ENCODE peak calls at places on chromosomes 6 and 20, in seven cellular contexts. Y is H1, C is stomach, D is A549, R is ovary, Q is suprapubic skin, J is sigmoid colon. Z is an unnamed sample.

GRCh38 chr6:150528648-150529285 is 70.9 kb upstream of the PLEKHG1 start:
- DNase-seq in Y (peak), C (no peak), D (no peak), R (peak), Q (no peak), J (peak), Z (peak)

GRCh38 chr6:109456710-109457595 is 1.4 kb upstream of the MICAL1 start:
- DNase-seq in Y (no peak), C (peak), D (no peak), R (no peak), Q (no peak), J (peak), Z (peak)

GRCh38 chr6:89597988-89598387 is 40.6 kb downstream of the LYRM2 start:
- DNase-seq in Y (no peak), C (no peak), D (peak), R (no peak), Q (no peak), J (no peak), Z (peak)

GRCh38 chr20:44552950-44553908 is 29.1 kb upstream of the PKIG start:
- DNase-seq in Y (no peak), C (no peak), D (no peak), R (no peak), Q (no peak), J (no peak), Z (no peak)

GRCh38 chr20:38550274-38550673 is 30.7 kb upstream of the ADIG start:
- DNase-seq in Y (no peak), C (no peak), D (peak), R (no peak), Q (no peak), J (no peak), Z (no peak)

GRCh38 chr6:125294925-125295324 is 6.8 kb downstream of the HDDC2 start:
- DNase-seq in Y (no peak), C (peak), D (no peak), R (no peak), Q (no peak), J (no peak), Z (no peak)

GRCh38 chr6:17525637-17526036 is 74.5 kb upstream of the FAM8A1 start:
- DNase-seq in Y (no peak), C (no peak), D (no peak), R (no peak), Q (no peak), J (no peak), Z (no peak)

GRCh38 chr6:133396225-133396624 is 155.1 kb downstream of the EYA4 start:
- DNase-seq in Y (no peak), C (no peak), D (no peak), R (no peak), Q (no peak), J (no peak), Z (no peak)

GRCh38 chr20:31684153-31685003 is 38.3 kb downstream of the BCL2L1 start:
- DNase-seq in Y (no peak), C (no peak), D (no peak), R (no peak), Q (no peak), J (no peak), Z (no peak)

GRCh38 chr6:33195304-33196022 is 3.2 kb upstream of the COL11A2 start:
- DNase-seq in Y (no peak), C (no peak), D (no peak), R (no peak), Q (no peak), J (no peak), Z (no peak)

GRCh38 chr6:159718634-159719033 is 8.7 kb upstream of the WTAP start:
- DNase-seq in Y (no peak), C (no peak), D (no peak), R (no peak), Q (no peak), J (no peak), Z (no peak)

GRCh38 chr6:151014404-151015150 is 149.1 kb downstream of the MTHFD1L start:
- DNase-seq in Y (peak), C (peak), D (peak), R (peak), Q (peak), J (peak), Z (peak)

GRCh38 chr20:14295238-14295637 is 42.2 kb downstream of the FLRT3 start:
- DNase-seq in Y (no peak), C (no peak), D (no peak), R (no peak), Q (no peak), J (no peak), Z (no peak)

GRCh38 chr20:21156266-21156665 is 30.4 kb downstream of the KIZ start:
- DNase-seq in Y (no peak), C (no peak), D (no peak), R (no peak), Q (no peak), J (no peak), Z (no peak)

GRCh38 chr6:84434550-84434949 is 207.1 kb upstream of the CEP162 start:
- DNase-seq in Y (no peak), C (no peak), D (no peak), R (no peak), Q (no peak), J (no peak), Z (no peak)

GRCh38 chr6:163710552-163710951 is 296.0 kb downstream of the QKI start:
- DNase-seq in Y (no peak), C (no peak), D (no peak), R (no peak), Q (no peak), J (no peak), Z (no peak)

GRCh38 chr6:105209950-105210706 is 30.3 kb upstream of the POPDC3 start:
- DNase-seq in Y (no peak), C (no peak), D (peak), R (no peak), Q (no peak), J (no peak), Z (no peak)

GRCh38 chr20:17379651-17380050 is 151.5 kb downstream of the BFSP1 start:
- DNase-seq in Y (no peak), C (no peak), D (no peak), R (no peak), Q (no peak), J (no peak), Z (no peak)

GRCh38 chr20:17372831-17373440 is 146.1 kb downstream of the PCSK2 start:
- DNase-seq in Y (no peak), C (no peak), D (no peak), R (no peak), Q (no peak), J (no peak), Z (no peak)

GRCh38 chr20:17376031-17376430 is 149.2 kb downstream of the PCSK2 start:
- DNase-seq in Y (no peak), C (no peak), D (no peak), R (no peak), Q (no peak), J (no peak), Z (no peak)

GRCh38 chr20:17374086-17374485 is 147.2 kb downstream of the PCSK2 start:
- DNase-seq in Y (no peak), C (no peak), D (no peak), R (no peak), Q (no peak), J (no peak), Z (no peak)

GRCh38 chr20:17377222-17377621 is 150.4 kb downstream of the PCSK2 start:
- DNase-seq in Y (no peak), C (no peak), D (no peak), R (no peak), Q (no peak), J (no peak), Z (no peak)
- TF ChIP-seq EP300 in Y (no peak), C (no peak), D (no peak), R (no peak), Q (no peak), J (no peak), Z (no peak)

DNA sequence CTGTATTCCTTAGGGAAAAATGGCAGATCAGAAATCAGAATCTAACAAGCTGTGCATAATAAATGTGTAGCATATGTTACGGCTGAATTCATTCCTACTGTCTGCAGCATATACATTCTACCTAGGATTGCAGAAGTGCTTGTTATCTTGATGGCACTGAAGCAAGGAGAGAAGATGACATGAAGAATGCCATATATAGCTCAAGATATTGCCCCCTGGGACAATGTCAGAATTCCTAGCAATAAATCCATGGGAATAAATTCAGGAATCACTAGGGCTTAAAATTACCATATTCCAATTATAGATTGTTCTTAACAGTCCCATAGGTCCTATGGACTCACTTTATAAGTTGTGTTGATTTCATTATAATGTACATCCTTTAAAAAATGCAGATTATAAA is 293.1 kb upstream of the CNR1 start:
- DNase-seq in Y (no peak), C (no peak), D (no peak), R (no peak), Q (no peak), J (no peak), Z (no peak)
- TF ChIP-seq EP300 in Y (no peak), C (no peak), D (no peak), R (no peak), Q (no peak), J (no peak), Z (no peak)

GRCh38 chr20:63537525-63538203 is 488 bp upstream of the PTK6 start:
- DNase-seq in Y (peak), C (peak), D (peak), R (peak), Q (peak), J (peak), Z (peak)
- TF ChIP-seq EP300 in Y (no peak), C (no peak), D (no peak), R (no peak), Q (no peak), J (no peak), Z (peak)

GRCh38 chr6:4130357-4130987 is 4.9 kb downstream of the ECI2 start:
- DNase-seq in Y (no peak), C (peak), D (no peak), R (no peak), Q (no peak), J (no peak), Z (no peak)

GRCh38 chr6:4125933-4126864 is 9.2 kb downstream of the ECI2 start:
- DNase-seq in Y (no peak), C (no peak), D (peak), R (no peak), Q (no peak), J (no peak), Z (no peak)

GRCh38 chr6:4128072-4128471 is 7.3 kb downstream of the ECI2 start:
- DNase-seq in Y (no peak), C (no peak), D (no peak), R (no peak), Q (no peak), J (no peak), Z (no peak)

GRCh38 chr6:4129446-4129845 is 5.9 kb downstream of the ECI2 start:
- DNase-seq in Y (no peak), C (no peak), D (no peak), R (no peak), Q (no peak), J (no peak), Z (no peak)

GRCh38 chr6:4128748-4129147 is 6.6 kb downstream of the ECI2 start:
- DNase-seq in Y (no peak), C (no peak), D (no peak), R (no peak), Q (no peak), J (no peak), Z (no peak)
- TF ChIP-seq EP300 in Y (no peak), C (no peak), D (no peak), R (no peak), Q (no peak), J (no peak), Z (no peak)